ENCODE peak calls at places on chromosomes 16 and 17, in four cellular contexts. One of them, this sample, is unnamed.

GRCh38 chr16:52066951-52067350 is 480.0 kb downstream of the TOX3 start:
- DNase-seq in DND-41: no peak
- DNase-seq in choroid plexus epithelial cell: no peak
- DNase-seq in HL-60: no peak
- DNase-seq in this sample: no peak

GRCh38 chr17:37693328-37693727 is 50.1 kb upstream of the DDX52 start:
- DNase-seq in HL-60: no peak
- DNase-seq in DND-41: no peak
- DNase-seq in choroid plexus epithelial cell: no peak
- DNase-seq in this sample: no peak

GRCh38 chr17:40319651-40320550 is 10.9 kb downstream of the RARA start:
- DNase-seq in HL-60: peak; percentile 52
- DNase-seq in choroid plexus epithelial cell: no peak
- DNase-seq in DND-41: peak; percentile 48
- DNase-seq in this sample: peak; percentile 81

GRCh38 chr16:85234310-85235235 is 122.3 kb upstream of the CIBAR2 start:
- DNase-seq in choroid plexus epithelial cell: peak; percentile 83
- DNase-seq in DND-41: no peak
- DNase-seq in HL-60: no peak
- DNase-seq in this sample: no peak

GRCh38 chr17:81966343-81967243 is 5.6 kb upstream of the NOTUM start:
- DNase-seq in choroid plexus epithelial cell: peak; percentile 26
- DNase-seq in HL-60: peak; percentile 84
- DNase-seq in DND-41: no peak
- DNase-seq in this sample: peak; percentile 46

GRCh38 chr16:50841081-50841886 is 99.4 kb downstream of the CYLD start:
- DNase-seq in DND-41: no peak
- DNase-seq in HL-60: peak; percentile 29
- DNase-seq in choroid plexus epithelial cell: peak; percentile 11
- DNase-seq in this sample: peak; percentile 61

GRCh38 chr17:41528959-41529353 is 848 bp upstream of the KRT19 start:
- DNase-seq in HL-60: no peak
- DNase-seq in choroid plexus epithelial cell: no peak
- DNase-seq in DND-41: no peak
- DNase-seq in this sample: no peak

GRCh38 chr17:50356892-50357510 is 11.1 kb downstream of the XYLT2 start:
- DNase-seq in choroid plexus epithelial cell: no peak
- DNase-seq in DND-41: no peak
- DNase-seq in HL-60: no peak
- DNase-seq in this sample: no peak

GRCh38 chr17:4998027-4998665 is 396 bp downstream of the KIF1C start:
- DNase-seq in HL-60: no peak
- DNase-seq in choroid plexus epithelial cell: peak; percentile 45
- DNase-seq in DND-41: no peak
- DNase-seq in this sample: peak; percentile 32

GRCh38 chr16:11310997-11311561 is 29.9 kb upstream of the PRM1 start:
- DNase-seq in choroid plexus epithelial cell: no peak
- DNase-seq in HL-60: peak; percentile 77
- DNase-seq in DND-41: peak; percentile 50
- DNase-seq in this sample: peak; percentile 70

GRCh38 chr16:11497329-11497805 is 89.4 kb downstream of the LITAF start:
- DNase-seq in DND-41: peak; percentile 41
- DNase-seq in HL-60: peak; percentile 69
- DNase-seq in choroid plexus epithelial cell: peak; percentile 72
- DNase-seq in this sample: peak; percentile 48

GRCh38 chr17:7235693-7236665 is 1.7 kb upstream of the DVL2 start:
- DNase-seq in choroid plexus epithelial cell: peak; percentile 62
- DNase-seq in HL-60: no peak
- DNase-seq in DND-41: no peak
- DNase-seq in this sample: no peak

GRCh38 chr17:38434178-38434665 is 6.0 kb downstream of the ARHGAP23 start:
- DNase-seq in HL-60: no peak
- DNase-seq in DND-41: no peak
- DNase-seq in choroid plexus epithelial cell: no peak
- DNase-seq in this sample: no peak

GRCh38 chr16:46836521-46837292 is 5.7 kb upstream of the C16orf87 start:
- DNase-seq in choroid plexus epithelial cell: no peak
- DNase-seq in HL-60: no peak
- DNase-seq in DND-41: no peak
- DNase-seq in this sample: no peak

GRCh38 chr17:82734987-82735866 is at the start of gene FN3K:
- DNase-seq in HL-60: no peak
- DNase-seq in choroid plexus epithelial cell: peak; percentile 72
- DNase-seq in DND-41: no peak
- DNase-seq in this sample: peak; percentile 20

GRCh38 chr16:49376206-49376605 is 2.6 kb downstream of the C16orf78 start:
- DNase-seq in HL-60: no peak
- DNase-seq in choroid plexus epithelial cell: no peak
- DNase-seq in DND-41: no peak
- DNase-seq in this sample: no peak

GRCh38 chr17:63988741-63989621 is 9.2 kb upstream of the PRR29 start:
- DNase-seq in choroid plexus epithelial cell: peak; percentile 9
- DNase-seq in DND-41: no peak
- DNase-seq in HL-60: no peak
- DNase-seq in this sample: no peak

GRCh38 chr17:78753316-78754250 is 28.5 kb downstream of the CYTH1 start:
- DNase-seq in HL-60: no peak
- DNase-seq in choroid plexus epithelial cell: no peak
- DNase-seq in DND-41: no peak
- DNase-seq in this sample: peak; percentile 56

GRCh38 chr17:43719578-43719977 is 39.0 kb downstream of the SOST start:
- DNase-seq in DND-41: no peak
- DNase-seq in HL-60: no peak
- DNase-seq in choroid plexus epithelial cell: no peak
- DNase-seq in this sample: no peak

GRCh38 chr16:52408197-52408845 is 138.6 kb downstream of the TOX3 start:
- DNase-seq in choroid plexus epithelial cell: no peak
- DNase-seq in HL-60: no peak
- DNase-seq in DND-41: no peak
- DNase-seq in this sample: no peak

GRCh38 chr17:59361916-59362810 is 30.7 kb downstream of the YPEL2 start:
- DNase-seq in DND-41: no peak
- DNase-seq in choroid plexus epithelial cell: peak; percentile 96
- DNase-seq in HL-60: no peak
- DNase-seq in this sample: peak; percentile 65

GRCh38 chr17:30996481-30996880 is 25.6 kb downstream of the RNF135 start:
- DNase-seq in HL-60: no peak
- DNase-seq in choroid plexus epithelial cell: no peak
- DNase-seq in DND-41: no peak
- DNase-seq in this sample: no peak

GRCh38 chr16:54847207-54847606 is 83.5 kb upstream of the IRX5 start:
- DNase-seq in DND-41: no peak
- DNase-seq in choroid plexus epithelial cell: no peak
- DNase-seq in HL-60: no peak
- DNase-seq in this sample: no peak

GRCh38 chr16:71474864-71475263 is 12.8 kb upstream of the ZNF23 start:
- DNase-seq in choroid plexus epithelial cell: peak; percentile 79
- DNase-seq in HL-60: no peak
- DNase-seq in DND-41: no peak
- DNase-seq in this sample: no peak

GRCh38 chr16:27520982-27521673 is 28.6 kb downstream of the GTF3C1 start:
- DNase-seq in choroid plexus epithelial cell: peak; percentile 62
- DNase-seq in HL-60: no peak
- DNase-seq in DND-41: no peak
- DNase-seq in this sample: no peak

GRCh38 chr16:83779881-83780280 is 27.9 kb upstream of the HSBP1 start:
- DNase-seq in DND-41: no peak
- DNase-seq in HL-60: no peak
- DNase-seq in choroid plexus epithelial cell: peak; percentile 75
- DNase-seq in this sample: no peak

GRCh38 chr17:31378638-31379037 is 12.8 kb upstream of the RAB11FIP4 start:
- DNase-seq in DND-41: no peak
- DNase-seq in choroid plexus epithelial cell: no peak
- DNase-seq in HL-60: no peak
- DNase-seq in this sample: no peak

GRCh38 chr17:63178530-63178929 is 212.5 kb downstream of the TANC2 start:
- DNase-seq in choroid plexus epithelial cell: peak; percentile 46
- DNase-seq in DND-41: no peak
- DNase-seq in HL-60: no peak
- DNase-seq in this sample: no peak

GRCh38 chr17:10336393-10336792 is 36.4 kb downstream of the MYH13 start:
- DNase-seq in choroid plexus epithelial cell: no peak
- DNase-seq in HL-60: no peak
- DNase-seq in DND-41: no peak
- DNase-seq in this sample: no peak

DNA sequence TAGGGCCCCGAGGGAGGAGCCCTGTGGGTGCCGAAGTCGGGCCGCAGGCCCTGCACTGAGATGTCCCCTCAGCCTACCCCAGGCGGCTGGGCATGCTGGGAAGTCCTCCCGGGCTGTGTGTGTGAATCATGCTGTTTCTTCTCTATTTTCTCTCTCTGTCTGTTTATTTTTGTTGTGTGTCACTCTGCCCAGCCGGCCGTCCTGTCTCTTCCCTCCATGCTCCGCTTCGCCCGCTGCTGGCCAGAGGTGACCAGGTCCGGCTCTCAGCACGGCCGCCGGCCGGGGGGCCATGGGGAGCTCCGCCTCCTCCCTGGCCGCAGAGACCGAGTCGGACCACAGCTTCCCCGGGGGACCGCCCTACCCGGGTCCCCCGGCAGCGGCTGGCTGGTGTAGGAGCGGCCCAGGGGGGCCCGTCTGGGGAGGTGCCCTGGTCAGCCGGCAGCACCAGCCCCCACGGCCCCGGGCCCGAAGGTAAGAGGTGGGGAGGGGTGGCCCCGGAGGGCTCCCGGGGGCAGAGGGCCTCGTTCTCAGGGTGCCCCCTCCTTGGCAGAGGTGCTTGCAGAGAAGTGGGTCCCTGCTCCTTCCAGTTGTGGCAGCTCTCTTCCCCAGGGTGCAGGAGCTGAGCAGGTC is 12.5 kb downstream of the CAPN15 start:
- DNase-seq in choroid plexus epithelial cell: peak; percentile 79
- DNase-seq in HL-60: no peak
- DNase-seq in DND-41: no peak
- DNase-seq in this sample: no peak
- TF ChIP-seq CTCF in choroid plexus epithelial cell: peak; percentile 33
- TF ChIP-seq CTCF in HL-60: no peak
- TF ChIP-seq CTCF in DND-41: no peak
- TF ChIP-seq CTCF in this sample: no peak

GRCh38 chr16:5918553-5919127 is 821.0 kb upstream of the EEF2KMT start:
- DNase-seq in HL-60: no peak
- DNase-seq in choroid plexus epithelial cell: no peak
- DNase-seq in DND-41: no peak
- DNase-seq in this sample: no peak
- TF ChIP-seq CTCF in HL-60: no peak
- TF ChIP-seq CTCF in choroid plexus epithelial cell: no peak
- TF ChIP-seq CTCF in DND-41: peak; percentile 33
- TF ChIP-seq CTCF in this sample: no peak

GRCh38 chr16:4693296-4693955 is at the start of gene NUDT16L1:
- DNase-seq in choroid plexus epithelial cell: peak; percentile 95
- DNase-seq in HL-60: peak; percentile 96
- DNase-seq in DND-41: peak; percentile 96
- DNase-seq in this sample: peak; percentile 97
- TF ChIP-seq CTCF in choroid plexus epithelial cell: no peak
- TF ChIP-seq CTCF in HL-60: no peak
- TF ChIP-seq CTCF in DND-41: peak; percentile 36
- TF ChIP-seq CTCF in this sample: no peak

GRCh38 chr16:4957720-4958509 is at the start of gene SEC14L5:
- DNase-seq in choroid plexus epithelial cell: peak; percentile 99
- DNase-seq in HL-60: peak; percentile 97
- DNase-seq in DND-41: peak; percentile 73
- DNase-seq in this sample: peak; percentile 96
- TF ChIP-seq CTCF in choroid plexus epithelial cell: no peak
- TF ChIP-seq CTCF in HL-60: no peak
- TF ChIP-seq CTCF in DND-41: no peak
- TF ChIP-seq CTCF in this sample: no peak

This sample was measured in activated CD8-positive, alpha-beta T cell treated with anti-CD3 and anti-CD28 coated beads for 36 hours.